ENCODE peak calls at places on chromosomes 3 and 15, in five cellular contexts. One of them, this sample, is unnamed.

GRCh38 chr15:76932090-76932966 is 779 bp downstream of the RCN2 start:
- ATAC-seq in lower lobe of right lung: no peak
- ATAC-seq in right lobe of liver: no peak
- ATAC-seq in RWPE2: no peak
- ATAC-seq in activated naive CD4-positive, alpha-beta T cell treated with anti-CD3 and anti-CD28 coated beads, Interleukin-2, amount 50 U/mL, for 72 hours: no peak
- ATAC-seq in this sample: no peak

GRCh38 chr3:183895774-183896173 is 11.1 kb upstream of the PARL start:
- ATAC-seq in lower lobe of right lung: no peak
- ATAC-seq in activated naive CD4-positive, alpha-beta T cell treated with anti-CD3 and anti-CD28 coated beads, Interleukin-2, amount 50 U/mL, for 72 hours: no peak
- ATAC-seq in right lobe of liver: no peak
- ATAC-seq in RWPE2: no peak
- ATAC-seq in this sample: no peak

GRCh38 chr3:133401374-133402135 is 1.7 kb downstream of the BFSP2 start:
- ATAC-seq in activated naive CD4-positive, alpha-beta T cell treated with anti-CD3 and anti-CD28 coated beads, Interleukin-2, amount 50 U/mL, for 72 hours: no peak
- ATAC-seq in RWPE2: no peak
- ATAC-seq in lower lobe of right lung: no peak
- ATAC-seq in right lobe of liver: no peak
- ATAC-seq in this sample: no peak

GRCh38 chr15:60477991-60478632 is 830 bp downstream of the ICE2 start:
- ATAC-seq in activated naive CD4-positive, alpha-beta T cell treated with anti-CD3 and anti-CD28 coated beads, Interleukin-2, amount 50 U/mL, for 72 hours: no peak
- ATAC-seq in RWPE2: peak; percentile 6
- ATAC-seq in lower lobe of right lung: no peak
- ATAC-seq in right lobe of liver: peak; percentile 2
- ATAC-seq in this sample: no peak

GRCh38 chr3:129413687-129414506 is 14.5 kb downstream of the EFCAB12 start:
- ATAC-seq in activated naive CD4-positive, alpha-beta T cell treated with anti-CD3 and anti-CD28 coated beads, Interleukin-2, amount 50 U/mL, for 72 hours: peak; percentile 18
- ATAC-seq in RWPE2: peak; percentile 67
- ATAC-seq in right lobe of liver: peak; percentile 90
- ATAC-seq in lower lobe of right lung: no peak
- ATAC-seq in this sample: peak; percentile 38

GRCh38 chr3:158360756-158361448 is 210.1 kb upstream of the MLF1 start:
- ATAC-seq in RWPE2: no peak
- ATAC-seq in right lobe of liver: peak; percentile 37
- ATAC-seq in lower lobe of right lung: peak; percentile 21
- ATAC-seq in activated naive CD4-positive, alpha-beta T cell treated with anti-CD3 and anti-CD28 coated beads, Interleukin-2, amount 50 U/mL, for 72 hours: no peak
- ATAC-seq in this sample: no peak

GRCh38 chr3:133466531-133467386 is 66.9 kb downstream of the BFSP2 start:
- ATAC-seq in lower lobe of right lung: peak; percentile 29
- ATAC-seq in activated naive CD4-positive, alpha-beta T cell treated with anti-CD3 and anti-CD28 coated beads, Interleukin-2, amount 50 U/mL, for 72 hours: no peak
- ATAC-seq in RWPE2: no peak
- ATAC-seq in right lobe of liver: no peak
- ATAC-seq in this sample: no peak

GRCh38 chr3:141056716-141057115 is 5.6 kb downstream of the SPSB4 start:
- ATAC-seq in lower lobe of right lung: no peak
- ATAC-seq in RWPE2: no peak
- ATAC-seq in activated naive CD4-positive, alpha-beta T cell treated with anti-CD3 and anti-CD28 coated beads, Interleukin-2, amount 50 U/mL, for 72 hours: no peak
- ATAC-seq in right lobe of liver: no peak
- ATAC-seq in this sample: no peak

GRCh38 chr3:32401141-32401540 is 9.5 kb downstream of the CMTM7 start:
- ATAC-seq in activated naive CD4-positive, alpha-beta T cell treated with anti-CD3 and anti-CD28 coated beads, Interleukin-2, amount 50 U/mL, for 72 hours: no peak
- ATAC-seq in right lobe of liver: peak; percentile 55
- ATAC-seq in lower lobe of right lung: no peak
- ATAC-seq in RWPE2: peak; percentile 15
- ATAC-seq in this sample: peak; percentile 10

GRCh38 chr3:149581248-149581647 is 76.6 kb downstream of the WWTR1 start:
- ATAC-seq in right lobe of liver: no peak
- ATAC-seq in RWPE2: peak; percentile 1
- ATAC-seq in lower lobe of right lung: no peak
- ATAC-seq in activated naive CD4-positive, alpha-beta T cell treated with anti-CD3 and anti-CD28 coated beads, Interleukin-2, amount 50 U/mL, for 72 hours: no peak
- ATAC-seq in this sample: no peak

GRCh38 chr15:57328479-57329250 is 47.6 kb upstream of the CGNL1 start:
- ATAC-seq in right lobe of liver: peak; percentile 23
- ATAC-seq in lower lobe of right lung: no peak
- ATAC-seq in activated naive CD4-positive, alpha-beta T cell treated with anti-CD3 and anti-CD28 coated beads, Interleukin-2, amount 50 U/mL, for 72 hours: no peak
- ATAC-seq in RWPE2: no peak
- ATAC-seq in this sample: no peak

GRCh38 chr3:46427929-46428833 is 21.1 kb downstream of the CCRL2 start:
- ATAC-seq in right lobe of liver: peak; percentile 76
- ATAC-seq in activated naive CD4-positive, alpha-beta T cell treated with anti-CD3 and anti-CD28 coated beads, Interleukin-2, amount 50 U/mL, for 72 hours: no peak
- ATAC-seq in RWPE2: no peak
- ATAC-seq in lower lobe of right lung: peak; percentile 49
- ATAC-seq in this sample: no peak

GRCh38 chr3:16103472-16103871 is 71.0 kb upstream of the GALNT15 start:
- ATAC-seq in RWPE2: no peak
- ATAC-seq in activated naive CD4-positive, alpha-beta T cell treated with anti-CD3 and anti-CD28 coated beads, Interleukin-2, amount 50 U/mL, for 72 hours: no peak
- ATAC-seq in lower lobe of right lung: peak; percentile 47
- ATAC-seq in right lobe of liver: peak; percentile 38
- ATAC-seq in this sample: no peak

GRCh38 chr15:44598892-44599291 is 61.9 kb downstream of the EIF3J start:
- ATAC-seq in lower lobe of right lung: no peak
- ATAC-seq in activated naive CD4-positive, alpha-beta T cell treated with anti-CD3 and anti-CD28 coated beads, Interleukin-2, amount 50 U/mL, for 72 hours: no peak
- ATAC-seq in right lobe of liver: no peak
- ATAC-seq in RWPE2: no peak
- ATAC-seq in this sample: no peak

GRCh38 chr15:20646529-20647142 is 105.0 kb upstream of the GOLGA6L6 start:
- ATAC-seq in RWPE2: peak; percentile 60
- ATAC-seq in activated naive CD4-positive, alpha-beta T cell treated with anti-CD3 and anti-CD28 coated beads, Interleukin-2, amount 50 U/mL, for 72 hours: peak; percentile 25
- ATAC-seq in lower lobe of right lung: peak; percentile 38
- ATAC-seq in right lobe of liver: peak; percentile 37
- ATAC-seq in this sample: peak; percentile 16

GRCh38 chr15:35752134-35752466 is 206.1 kb upstream of the DPH6 start:
- ATAC-seq in lower lobe of right lung: no peak
- ATAC-seq in right lobe of liver: no peak
- ATAC-seq in RWPE2: no peak
- ATAC-seq in activated naive CD4-positive, alpha-beta T cell treated with anti-CD3 and anti-CD28 coated beads, Interleukin-2, amount 50 U/mL, for 72 hours: no peak
- ATAC-seq in this sample: no peak

GRCh38 chr15:88288661-88289060 is 32.1 kb upstream of the NTRK3 start:
- ATAC-seq in right lobe of liver: no peak
- ATAC-seq in lower lobe of right lung: no peak
- ATAC-seq in activated naive CD4-positive, alpha-beta T cell treated with anti-CD3 and anti-CD28 coated beads, Interleukin-2, amount 50 U/mL, for 72 hours: no peak
- ATAC-seq in RWPE2: no peak
- ATAC-seq in this sample: no peak

GRCh38 chr3:139106013-139106932 is 61.6 kb upstream of the PRR23C start:
- ATAC-seq in lower lobe of right lung: no peak
- ATAC-seq in activated naive CD4-positive, alpha-beta T cell treated with anti-CD3 and anti-CD28 coated beads, Interleukin-2, amount 50 U/mL, for 72 hours: no peak
- ATAC-seq in right lobe of liver: peak; percentile 55
- ATAC-seq in RWPE2: no peak
- ATAC-seq in this sample: no peak

GRCh38 chr3:136982520-136983138 is 24.8 kb downstream of the IL20RB start:
- ATAC-seq in activated naive CD4-positive, alpha-beta T cell treated with anti-CD3 and anti-CD28 coated beads, Interleukin-2, amount 50 U/mL, for 72 hours: no peak
- ATAC-seq in RWPE2: no peak
- ATAC-seq in right lobe of liver: no peak
- ATAC-seq in lower lobe of right lung: peak; percentile 40
- ATAC-seq in this sample: no peak

GRCh38 chr3:178289544-178290160 is 246.6 kb upstream of the KCNMB2 start:
- ATAC-seq in right lobe of liver: no peak
- ATAC-seq in RWPE2: no peak
- ATAC-seq in lower lobe of right lung: no peak
- ATAC-seq in activated naive CD4-positive, alpha-beta T cell treated with anti-CD3 and anti-CD28 coated beads, Interleukin-2, amount 50 U/mL, for 72 hours: no peak
- ATAC-seq in this sample: no peak

GRCh38 chr3:142663865-142664264 is 60.0 kb upstream of the TRPC1 start:
- ATAC-seq in RWPE2: no peak
- ATAC-seq in activated naive CD4-positive, alpha-beta T cell treated with anti-CD3 and anti-CD28 coated beads, Interleukin-2, amount 50 U/mL, for 72 hours: no peak
- ATAC-seq in right lobe of liver: peak; percentile 58
- ATAC-seq in lower lobe of right lung: no peak
- ATAC-seq in this sample: no peak

GRCh38 chr15:77589839-77590238 is 42.9 kb downstream of the LINGO1 start:
- ATAC-seq in lower lobe of right lung: no peak
- ATAC-seq in RWPE2: peak; percentile 24
- ATAC-seq in activated naive CD4-positive, alpha-beta T cell treated with anti-CD3 and anti-CD28 coated beads, Interleukin-2, amount 50 U/mL, for 72 hours: no peak
- ATAC-seq in right lobe of liver: peak; percentile 15
- ATAC-seq in this sample: no peak

GRCh38 chr3:151248772-151249366 is 29.5 kb downstream of the P2RY14 start:
- ATAC-seq in lower lobe of right lung: no peak
- ATAC-seq in right lobe of liver: no peak
- ATAC-seq in RWPE2: no peak
- ATAC-seq in activated naive CD4-positive, alpha-beta T cell treated with anti-CD3 and anti-CD28 coated beads, Interleukin-2, amount 50 U/mL, for 72 hours: no peak
- ATAC-seq in this sample: no peak

GRCh38 chr3:67876261-67876660 is 221.8 kb upstream of the SUCLG2 start:
- ATAC-seq in RWPE2: no peak
- ATAC-seq in activated naive CD4-positive, alpha-beta T cell treated with anti-CD3 and anti-CD28 coated beads, Interleukin-2, amount 50 U/mL, for 72 hours: no peak
- ATAC-seq in lower lobe of right lung: no peak
- ATAC-seq in right lobe of liver: peak; percentile 85
- ATAC-seq in this sample: no peak

GRCh38 chr15:72827216-72827615 is 43.7 kb upstream of the ADPGK start:
- ATAC-seq in lower lobe of right lung: no peak
- ATAC-seq in right lobe of liver: no peak
- ATAC-seq in RWPE2: peak; percentile 42
- ATAC-seq in activated naive CD4-positive, alpha-beta T cell treated with anti-CD3 and anti-CD28 coated beads, Interleukin-2, amount 50 U/mL, for 72 hours: no peak
- ATAC-seq in this sample: no peak

GRCh38 chr3:58800032-58800431 is 133.5 kb upstream of the FAM3D start:
- ATAC-seq in right lobe of liver: no peak
- ATAC-seq in lower lobe of right lung: no peak
- ATAC-seq in RWPE2: no peak
- ATAC-seq in activated naive CD4-positive, alpha-beta T cell treated with anti-CD3 and anti-CD28 coated beads, Interleukin-2, amount 50 U/mL, for 72 hours: no peak
- ATAC-seq in this sample: no peak

GRCh38 chr15:92460023-92460422 is 66.3 kb downstream of the ST8SIA2 start:
- ATAC-seq in lower lobe of right lung: no peak
- ATAC-seq in activated naive CD4-positive, alpha-beta T cell treated with anti-CD3 and anti-CD28 coated beads, Interleukin-2, amount 50 U/mL, for 72 hours: no peak
- ATAC-seq in right lobe of liver: no peak
- ATAC-seq in RWPE2: no peak
- ATAC-seq in this sample: no peak

GRCh38 chr3:55330756-55331155 is 156.3 kb downstream of the WNT5A start:
- ATAC-seq in activated naive CD4-positive, alpha-beta T cell treated with anti-CD3 and anti-CD28 coated beads, Interleukin-2, amount 50 U/mL, for 72 hours: no peak
- ATAC-seq in RWPE2: no peak
- ATAC-seq in right lobe of liver: no peak
- ATAC-seq in lower lobe of right lung: no peak
- ATAC-seq in this sample: no peak

GRCh38 chr3:134336587-134336986 is 37.7 kb downstream of the AMOTL2 start:
- ATAC-seq in activated naive CD4-positive, alpha-beta T cell treated with anti-CD3 and anti-CD28 coated beads, Interleukin-2, amount 50 U/mL, for 72 hours: no peak
- ATAC-seq in lower lobe of right lung: peak; percentile 63
- ATAC-seq in right lobe of liver: no peak
- ATAC-seq in RWPE2: peak; percentile 23
- ATAC-seq in this sample: no peak

GRCh38 chr3:195065864-195066185 is 205.1 kb downstream of the XXYLT1 start:
- ATAC-seq in activated naive CD4-positive, alpha-beta T cell treated with anti-CD3 and anti-CD28 coated beads, Interleukin-2, amount 50 U/mL, for 72 hours: no peak
- ATAC-seq in right lobe of liver: no peak
- ATAC-seq in lower lobe of right lung: no peak
- ATAC-seq in RWPE2: no peak
- ATAC-seq in this sample: no peak

GRCh38 chr3:10395671-10396070 is 74.8 kb upstream of the SEC13 start:
- ATAC-seq in right lobe of liver: no peak
- ATAC-seq in RWPE2: no peak
- ATAC-seq in activated naive CD4-positive, alpha-beta T cell treated with anti-CD3 and anti-CD28 coated beads, Interleukin-2, amount 50 U/mL, for 72 hours: peak; percentile 29
- ATAC-seq in lower lobe of right lung: no peak
- ATAC-seq in this sample: peak; percentile 21

GRCh38 chr3:40718681-40719080 is 193.9 kb downstream of the ZNF621 start:
- ATAC-seq in lower lobe of right lung: no peak
- ATAC-seq in right lobe of liver: no peak
- ATAC-seq in RWPE2: no peak
- ATAC-seq in activated naive CD4-positive, alpha-beta T cell treated with anti-CD3 and anti-CD28 coated beads, Interleukin-2, amount 50 U/mL, for 72 hours: no peak
- ATAC-seq in this sample: no peak

GRCh38 chr15:70253461-70254156 is 155.9 kb upstream of the TLE3 start:
- ATAC-seq in right lobe of liver: no peak
- ATAC-seq in lower lobe of right lung: no peak
- ATAC-seq in activated naive CD4-positive, alpha-beta T cell treated with anti-CD3 and anti-CD28 coated beads, Interleukin-2, amount 50 U/mL, for 72 hours: no peak
- ATAC-seq in RWPE2: no peak
- ATAC-seq in this sample: no peak

GRCh38 chr15:57604502-57604901 is 12.8 kb downstream of the MYZAP start:
- ATAC-seq in RWPE2: no peak
- ATAC-seq in lower lobe of right lung: no peak
- ATAC-seq in right lobe of liver: no peak
- ATAC-seq in activated naive CD4-positive, alpha-beta T cell treated with anti-CD3 and anti-CD28 coated beads, Interleukin-2, amount 50 U/mL, for 72 hours: no peak
- ATAC-seq in this sample: no peak

GRCh38 chr3:189121088-189121487 is 50.7 kb upstream of the TPRG1 start:
- ATAC-seq in activated naive CD4-positive, alpha-beta T cell treated with anti-CD3 and anti-CD28 coated beads, Interleukin-2, amount 50 U/mL, for 72 hours: no peak
- ATAC-seq in right lobe of liver: no peak
- ATAC-seq in lower lobe of right lung: peak; percentile 47
- ATAC-seq in RWPE2: no peak
- ATAC-seq in this sample: peak; percentile 43

GRCh38 chr15:79172032-79172481 is 81.5 kb upstream of the RASGRF1 start:
- ATAC-seq in lower lobe of right lung: no peak
- ATAC-seq in right lobe of liver: no peak
- ATAC-seq in RWPE2: no peak
- ATAC-seq in activated naive CD4-positive, alpha-beta T cell treated with anti-CD3 and anti-CD28 coated beads, Interleukin-2, amount 50 U/mL, for 72 hours: no peak
- ATAC-seq in this sample: no peak